ENCODE peak calls at places on chromosomes 3 and 15, in eight cellular contexts. One of them, this sample, is unnamed.

GRCh38 chr3:17946619-17947018 is 204.2 kb upstream of the TBC1D5 start:
- DNase-seq in A172: no peak
- DNase-seq in T-cell: no peak
- DNase-seq in lung microvascular endothelial cell: no peak
- DNase-seq in GM12864: no peak
- DNase-seq in cardiac muscle cell: peak; percentile 41
- DNase-seq in MCF 10A: no peak
- DNase-seq in RWPE2: no peak
- DNase-seq in this sample: no peak

GRCh38 chr3:53719796-53720195 is 126.4 kb downstream of the CHDH start:
- DNase-seq in GM12864: no peak
- DNase-seq in RWPE2: no peak
- DNase-seq in A172: no peak
- DNase-seq in lung microvascular endothelial cell: no peak
- DNase-seq in MCF 10A: no peak
- DNase-seq in T-cell: no peak
- DNase-seq in cardiac muscle cell: no peak
- DNase-seq in this sample: no peak

GRCh38 chr3:135528638-135529037 is 436.9 kb upstream of the PPP2R3A start:
- DNase-seq in lung microvascular endothelial cell: no peak
- DNase-seq in cardiac muscle cell: no peak
- DNase-seq in RWPE2: no peak
- DNase-seq in T-cell: no peak
- DNase-seq in MCF 10A: no peak
- DNase-seq in GM12864: no peak
- DNase-seq in A172: no peak
- DNase-seq in this sample: no peak

GRCh38 chr15:75827691-75828090 is 15.6 kb upstream of the UBE2Q2 start:
- DNase-seq in GM12864: no peak
- DNase-seq in A172: no peak
- DNase-seq in T-cell: no peak
- DNase-seq in MCF 10A: peak; percentile 72
- DNase-seq in cardiac muscle cell: no peak
- DNase-seq in RWPE2: peak; percentile 85
- DNase-seq in lung microvascular endothelial cell: no peak
- DNase-seq in this sample: no peak

GRCh38 chr3:48492461-48493202 is 11.3 kb downstream of the SHISA5 start:
- DNase-seq in MCF 10A: peak; percentile 22
- DNase-seq in lung microvascular endothelial cell: no peak
- DNase-seq in RWPE2: peak; percentile 67
- DNase-seq in GM12864: no peak
- DNase-seq in T-cell: no peak
- DNase-seq in A172: no peak
- DNase-seq in cardiac muscle cell: no peak
- DNase-seq in this sample: no peak

GRCh38 chr3:58237940-58238681 is 519 bp downstream of the ABHD6 start:
- DNase-seq in T-cell: peak; percentile 46
- DNase-seq in lung microvascular endothelial cell: peak; percentile 22
- DNase-seq in cardiac muscle cell: peak; percentile 40
- DNase-seq in MCF 10A: no peak
- DNase-seq in GM12864: no peak
- DNase-seq in A172: peak; percentile 30
- DNase-seq in RWPE2: peak; percentile 72
- DNase-seq in this sample: peak; percentile 84

GRCh38 chr15:60973637-60974415 is 255.3 kb downstream of the RORA start:
- DNase-seq in lung microvascular endothelial cell: no peak
- DNase-seq in GM12864: no peak
- DNase-seq in MCF 10A: peak; percentile 29
- DNase-seq in T-cell: no peak
- DNase-seq in RWPE2: no peak
- DNase-seq in cardiac muscle cell: peak; percentile 28
- DNase-seq in A172: peak; percentile 49
- DNase-seq in this sample: no peak

GRCh38 chr3:119695480-119695879 is 7.3 kb upstream of the CFAP91 start:
- DNase-seq in RWPE2: no peak
- DNase-seq in lung microvascular endothelial cell: peak; percentile 6
- DNase-seq in A172: peak; percentile 27
- DNase-seq in T-cell: no peak
- DNase-seq in MCF 10A: peak; percentile 13
- DNase-seq in cardiac muscle cell: no peak
- DNase-seq in GM12864: no peak
- DNase-seq in this sample: no peak

GRCh38 chr3:126111566-126112475 is 27.9 kb upstream of the SLC41A3 start:
- DNase-seq in lung microvascular endothelial cell: no peak
- DNase-seq in T-cell: no peak
- DNase-seq in A172: no peak
- DNase-seq in GM12864: no peak
- DNase-seq in RWPE2: no peak
- DNase-seq in cardiac muscle cell: no peak
- DNase-seq in MCF 10A: no peak
- DNase-seq in this sample: no peak

GRCh38 chr3:148379763-148380162 is 317.9 kb upstream of the AGTR1 start:
- DNase-seq in cardiac muscle cell: peak; percentile 67
- DNase-seq in A172: peak; percentile 61
- DNase-seq in GM12864: peak; percentile 10
- DNase-seq in MCF 10A: peak; percentile 59
- DNase-seq in T-cell: no peak
- DNase-seq in RWPE2: no peak
- DNase-seq in lung microvascular endothelial cell: peak; percentile 5
- DNase-seq in this sample: no peak

GRCh38 chr3:100114413-100115030 is at the start of gene FILIP1L:
- DNase-seq in RWPE2: no peak
- DNase-seq in T-cell: no peak
- DNase-seq in MCF 10A: no peak
- DNase-seq in A172: no peak
- DNase-seq in GM12864: no peak
- DNase-seq in cardiac muscle cell: no peak
- DNase-seq in lung microvascular endothelial cell: no peak
- DNase-seq in this sample: no peak

GRCh38 chr3:151501171-151501790 is 40.4 kb upstream of the IGSF10 start:
- DNase-seq in A172: no peak
- DNase-seq in lung microvascular endothelial cell: no peak
- DNase-seq in GM12864: no peak
- DNase-seq in MCF 10A: no peak
- DNase-seq in cardiac muscle cell: no peak
- DNase-seq in RWPE2: no peak
- DNase-seq in T-cell: no peak
- DNase-seq in this sample: no peak

GRCh38 chr3:144521131-144521530 is 549.5 kb downstream of the DIPK2A start:
- DNase-seq in cardiac muscle cell: no peak
- DNase-seq in RWPE2: no peak
- DNase-seq in lung microvascular endothelial cell: no peak
- DNase-seq in GM12864: no peak
- DNase-seq in T-cell: no peak
- DNase-seq in MCF 10A: no peak
- DNase-seq in A172: no peak
- DNase-seq in this sample: no peak

GRCh38 chr15:25179673-25180511 is 225.1 kb downstream of the SNRPN start:
- DNase-seq in GM12864: no peak
- DNase-seq in cardiac muscle cell: no peak
- DNase-seq in lung microvascular endothelial cell: no peak
- DNase-seq in A172: no peak
- DNase-seq in RWPE2: peak; percentile 59
- DNase-seq in T-cell: no peak
- DNase-seq in MCF 10A: no peak
- DNase-seq in this sample: peak; percentile 24

GRCh38 chr15:70096215-70096974 is 1.3 kb downstream of the TLE3 start:
- DNase-seq in cardiac muscle cell: peak; percentile 37
- DNase-seq in A172: peak; percentile 31
- DNase-seq in MCF 10A: peak; percentile 51
- DNase-seq in T-cell: peak; percentile 37
- DNase-seq in lung microvascular endothelial cell: peak; percentile 59
- DNase-seq in RWPE2: no peak
- DNase-seq in GM12864: no peak
- DNase-seq in this sample: peak; percentile 65

GRCh38 chr3:43789028-43789427 is 98.3 kb downstream of the ABHD5 start:
- DNase-seq in GM12864: no peak
- DNase-seq in RWPE2: no peak
- DNase-seq in MCF 10A: no peak
- DNase-seq in T-cell: no peak
- DNase-seq in cardiac muscle cell: no peak
- DNase-seq in lung microvascular endothelial cell: no peak
- DNase-seq in A172: no peak
- DNase-seq in this sample: no peak

GRCh38 chr15:40894689-40895308 is 549 bp downstream of the VPS18 start:
- DNase-seq in MCF 10A: peak; percentile 68
- DNase-seq in RWPE2: peak; percentile 80
- DNase-seq in GM12864: no peak
- DNase-seq in T-cell: peak; percentile 52
- DNase-seq in cardiac muscle cell: peak; percentile 74
- DNase-seq in A172: peak; percentile 50
- DNase-seq in lung microvascular endothelial cell: peak; percentile 78
- DNase-seq in this sample: peak; percentile 71

GRCh38 chr3:51585197-51585596 is 46.7 kb downstream of the RAD54L2 start:
- DNase-seq in A172: no peak
- DNase-seq in cardiac muscle cell: no peak
- DNase-seq in lung microvascular endothelial cell: no peak
- DNase-seq in GM12864: no peak
- DNase-seq in MCF 10A: no peak
- DNase-seq in RWPE2: no peak
- DNase-seq in T-cell: no peak
- DNase-seq in this sample: no peak

GRCh38 chr15:99566157-99566900 is 545 bp downstream of the MEF2A start:
- DNase-seq in GM12864: no peak
- DNase-seq in lung microvascular endothelial cell: peak; percentile 45
- DNase-seq in RWPE2: no peak
- DNase-seq in MCF 10A: peak; percentile 23
- DNase-seq in cardiac muscle cell: peak; percentile 45
- DNase-seq in T-cell: no peak
- DNase-seq in A172: no peak
- DNase-seq in this sample: peak; percentile 57

GRCh38 chr15:89693696-89694095 is 3.1 kb downstream of the WDR93 start:
- DNase-seq in MCF 10A: no peak
- DNase-seq in GM12864: no peak
- DNase-seq in cardiac muscle cell: no peak
- DNase-seq in lung microvascular endothelial cell: no peak
- DNase-seq in A172: no peak
- DNase-seq in RWPE2: no peak
- DNase-seq in T-cell: no peak
- DNase-seq in this sample: no peak

GRCh38 chr3:149703474-149703873 is 45.6 kb upstream of the WWTR1 start:
- DNase-seq in MCF 10A: no peak
- DNase-seq in cardiac muscle cell: no peak
- DNase-seq in lung microvascular endothelial cell: no peak
- DNase-seq in GM12864: no peak
- DNase-seq in T-cell: no peak
- DNase-seq in RWPE2: no peak
- DNase-seq in A172: no peak
- DNase-seq in this sample: no peak

GRCh38 chr3:71912839-71913495 is 128.0 kb upstream of the PROK2 start:
- DNase-seq in lung microvascular endothelial cell: no peak
- DNase-seq in T-cell: no peak
- DNase-seq in A172: no peak
- DNase-seq in RWPE2: no peak
- DNase-seq in GM12864: no peak
- DNase-seq in cardiac muscle cell: no peak
- DNase-seq in MCF 10A: no peak
- DNase-seq in this sample: no peak

GRCh38 chr3:131699001-131699400 is 196.2 kb upstream of the MRPL3 start:
- DNase-seq in A172: no peak
- DNase-seq in cardiac muscle cell: no peak
- DNase-seq in RWPE2: no peak
- DNase-seq in lung microvascular endothelial cell: no peak
- DNase-seq in GM12864: no peak
- DNase-seq in T-cell: no peak
- DNase-seq in MCF 10A: no peak
- DNase-seq in this sample: no peak

GRCh38 chr3:30286007-30286669 is 320.3 kb upstream of the TGFBR2 start:
- DNase-seq in lung microvascular endothelial cell: peak; percentile 92
- DNase-seq in MCF 10A: peak; percentile 97
- DNase-seq in cardiac muscle cell: no peak
- DNase-seq in RWPE2: peak; percentile 78
- DNase-seq in GM12864: no peak
- DNase-seq in T-cell: no peak
- DNase-seq in A172: peak; percentile 96
- DNase-seq in this sample: peak; percentile 41

GRCh38 chr3:177731644-177732268 is 534.5 kb upstream of the TBL1XR1 start:
- DNase-seq in cardiac muscle cell: no peak
- DNase-seq in MCF 10A: peak; percentile 46
- DNase-seq in lung microvascular endothelial cell: no peak
- DNase-seq in GM12864: no peak
- DNase-seq in RWPE2: no peak
- DNase-seq in A172: peak; percentile 37
- DNase-seq in T-cell: no peak
- DNase-seq in this sample: no peak

GRCh38 chr15:92629975-92630626 is 25.5 kb downstream of the FAM174B start:
- DNase-seq in A172: no peak
- DNase-seq in T-cell: no peak
- DNase-seq in MCF 10A: no peak
- DNase-seq in lung microvascular endothelial cell: no peak
- DNase-seq in cardiac muscle cell: no peak
- DNase-seq in GM12864: no peak
- DNase-seq in RWPE2: peak; percentile 21
- DNase-seq in this sample: no peak

GRCh38 chr3:30720586-30721313 is 114.3 kb downstream of the TGFBR2 start:
- DNase-seq in T-cell: no peak
- DNase-seq in lung microvascular endothelial cell: no peak
- DNase-seq in MCF 10A: peak; percentile 55
- DNase-seq in GM12864: no peak
- DNase-seq in RWPE2: no peak
- DNase-seq in A172: peak; percentile 89
- DNase-seq in cardiac muscle cell: no peak
- DNase-seq in this sample: no peak